ENCODE peak calls at places on chromosomes 6 and 20, in eight cellular contexts. A is NCI-H345; R is stimulated activated CD8-positive, alpha-beta memory T cell treated with anti-CD3 and anti-CD28 coated beads, Interleukin-12 subunit alpha, Interleukin-12 subunit beta, amount 100 ng/mL, for 1 hour; X is activated T-cell treated with anti-CD3 and anti-CD28 coated beads, Interleukin-2, amount 50 U/mL, for 1 hour; B is activated CD8-positive, alpha-beta T cell treated with anti-CD3 and anti-CD28 coated beads, Interleukin-2, amount 10 ng/mL, durations not matched to agents 7 days and 5 days; D is kidney; H is GM19239; U is LoVo. N is an unnamed sample.
A peak's percentile ranks its signal among the peaks of the same experiment; 100 is the strongest.

GRCh38 chr20:32320305-32320704 is 37.8 kb upstream of the ASXL1 start:
- DNase-seq in X (no peak), R (no peak), B (no peak), U (no peak), D (no peak), H (no peak), A (no peak), N (no peak)

GRCh38 chr6:44527961-44528644 is 140.6 kb downstream of the CDC5L start:
- DNase-seq in A (no peak), D (no peak), B (no peak), H (no peak), R (no peak), U (no peak), X (no peak), N (peak; percentile 55)

GRCh38 chr6:116409756-116410155 is 39.0 kb downstream of the DSE start:
- DNase-seq in U (no peak), A (no peak), H (peak; percentile 23), R (no peak), B (no peak), D (no peak), X (no peak), N (no peak)

GRCh38 chr6:52538921-52539354 is 37.9 kb downstream of the TRAM2 start:
- DNase-seq in B (no peak), U (no peak), X (no peak), A (no peak), R (no peak), H (no peak), D (no peak), N (no peak)

GRCh38 chr20:9332783-9333482 is 181.5 kb upstream of the LAMP5 start:
- DNase-seq in R (no peak), X (no peak), D (no peak), H (no peak), B (no peak), U (peak; percentile 37), A (peak; percentile 71), N (no peak)

GRCh38 chr6:143368426-143368825 is 82.1 kb downstream of the ADAT2 start:
- DNase-seq in U (no peak), R (no peak), A (no peak), H (no peak), D (no peak), B (no peak), X (no peak), N (no peak)

GRCh38 chr6:68719761-68720160 is 84.7 kb downstream of the ADGRB3 start:
- DNase-seq in R (no peak), X (no peak), D (no peak), A (no peak), U (no peak), B (no peak), H (no peak), N (no peak)

GRCh38 chr6:156828280-156828703 is 51.1 kb downstream of the ARID1B start:
- DNase-seq in A (no peak), D (no peak), X (no peak), U (peak; percentile 24), H (no peak), R (no peak), B (no peak), N (no peak)

GRCh38 chr6:148565931-148566663 is 180.7 kb upstream of the UST start:
- DNase-seq in X (no peak), B (no peak), D (no peak), H (no peak), R (no peak), U (peak; percentile 12), A (no peak), N (no peak)

GRCh38 chr6:41428995-41429417 is 93.6 kb downstream of the NCR2 start:
- DNase-seq in B (no peak), A (no peak), H (no peak), U (no peak), R (no peak), D (peak; percentile 90), X (no peak), N (no peak)

GRCh38 chr6:38489951-38490350 is 149.8 kb downstream of the BTBD9 start:
- DNase-seq in H (no peak), U (no peak), B (no peak), R (no peak), D (no peak), X (no peak), A (no peak), N (no peak)

GRCh38 chr6:119043265-119043664 is 35.2 kb downstream of the FAM184A start:
- DNase-seq in H (no peak), R (no peak), B (no peak), D (no peak), A (no peak), U (no peak), X (no peak), N (no peak)

GRCh38 chr6:109816452-109817374 is 125.6 kb downstream of the FIG4 start:
- DNase-seq in X (no peak), A (peak; percentile 99), B (no peak), R (no peak), U (no peak), H (no peak), D (no peak), N (peak; percentile 75)

GRCh38 chr6:7101290-7101689 is 6.5 kb upstream of the RREB1 start:
- DNase-seq in B (no peak), U (no peak), D (no peak), R (no peak), H (no peak), A (no peak), X (no peak), N (no peak)

N was measured in esophagus muscularis mucosa.